ENCODE peak calls at places on chromosomes 13 and 19, in four cellular contexts. K is GM12865, I is EH, V is skeletal muscle cell. C is an unnamed sample.

GRCh38 chr19:37790244-37790925 is 11.0 kb upstream of the ZNF573 start:
- DNase-seq in V (no peak), I (no peak), K (no peak), C (no peak)

GRCh38 chr13:30792257-30793000 is 57.1 kb downstream of the ALOX5AP start:
- DNase-seq in I (peak; percentile 96), K (no peak), V (peak; percentile 93), C (peak; percentile 95)

GRCh38 chr13:21060063-21060826 is 1.1 kb downstream of the LATS2 start:
- DNase-seq in V (no peak), K (no peak), I (peak; percentile 55), C (peak; percentile 63)

GRCh38 chr19:7528192-7528519 is 5.7 kb downstream of the MCOLN1 start:
- DNase-seq in V (no peak), K (no peak), I (no peak), C (no peak)

GRCh38 chr19:49403404-49404187 is 15.5 kb downstream of the KASH5 start:
- DNase-seq in K (peak; percentile 55), I (no peak), V (peak; percentile 23), C (no peak)

GRCh38 chr13:75219479-75220237 is 262.3 kb downstream of the TBC1D4 start:
- DNase-seq in K (peak; percentile 76), I (peak; percentile 70), V (peak; percentile 24), C (peak; percentile 67)

GRCh38 chr19:5891938-5892771 is 11.4 kb downstream of the NDUFA11 start:
- DNase-seq in K (no peak), I (peak; percentile 63), V (no peak), C (peak; percentile 36)

GRCh38 chr19:32642771-32643170 is 32.2 kb downstream of the ANKRD27 start:
- DNase-seq in I (no peak), K (no peak), V (no peak), C (no peak)

GRCh38 chr19:29666634-29667389 is 1.6 kb downstream of the PLEKHF1 start:
- DNase-seq in V (no peak), K (peak; percentile 36), I (peak; percentile 80), C (peak; percentile 72)

GRCh38 chr13:87893186-87893585 is 222.0 kb downstream of the SLITRK5 start:
- DNase-seq in V (no peak), K (no peak), I (no peak), C (no peak)

GRCh38 chr19:10006335-10006708 is 4.0 kb downstream of the COL5A3 start:
- DNase-seq in V (peak; percentile 83), K (peak; percentile 22), I (peak; percentile 70), C (peak; percentile 83)